ENCODE peak calls at places on chromosomes 11 and 22, in five cellular contexts. D, X, O, T and F are unnamed samples.

GRCh38 chr11:69131644-69132300 is 24.0 kb upstream of the SMIM38 start:
- DNase-seq in D (peak), X (peak), O (peak), T (peak), F (peak)

GRCh38 chr11:60396790-60397189 is 531 bp downstream of the MS4A14 start:
- DNase-seq in D (no peak), X (no peak), O (no peak), T (no peak), F (no peak)

GRCh38 chr11:45657496-45658260 is 7.7 kb downstream of the CHST1 start:
- DNase-seq in D (no peak), X (no peak), O (no peak), T (no peak), F (no peak)

GRCh38 chr11:46537851-46538295 is 56.0 kb downstream of the AMBRA1 start:
- DNase-seq in D (peak), X (peak), O (peak), T (peak), F (peak)

GRCh38 chr11:62125316-62125715 is 1.5 kb downstream of the INCENP start:
- DNase-seq in D (no peak), X (no peak), O (peak), T (no peak), F (no peak)

GRCh38 chr11:115660072-115660805 is 156.0 kb upstream of the CADM1 start:
- DNase-seq in D (peak), X (no peak), O (no peak), T (peak), F (no peak)

GRCh38 chr11:92886243-92886905 is 83.1 kb upstream of the MTNR1B start:
- DNase-seq in D (peak), X (peak), O (peak), T (peak), F (peak)

GRCh38 chr22:39524089-39524752 is 3.9 kb downstream of the ATF4 start:
- DNase-seq in D (no peak), X (no peak), O (peak), T (no peak), F (no peak)

GRCh38 chr11:71998649-71999310 is at the start of gene IL18BP:
- DNase-seq in D (no peak), X (no peak), O (no peak), T (no peak), F (no peak)

GRCh38 chr11:80320765-80321164 is 879.9 kb upstream of the TENM4 start:
- DNase-seq in D (no peak), X (no peak), O (no peak), T (peak), F (peak)

GRCh38 chr11:19279455-19279854 is 38.7 kb upstream of the E2F8 start:
- DNase-seq in D (no peak), X (peak), O (no peak), T (peak), F (no peak)

GRCh38 chr22:40922484-40923303 is 28.5 kb upstream of the RBX1 start:
- DNase-seq in D (peak), X (peak), O (peak), T (peak), F (peak)

GRCh38 chr11:71091506-71092265 is 160.7 kb downstream of the SHANK2 start:
- DNase-seq in D (no peak), X (no peak), O (no peak), T (no peak), F (no peak)

GRCh38 chr11:134390706-134391105 is 21.3 kb downstream of the B3GAT1 start:
- DNase-seq in D (no peak), X (no peak), O (no peak), T (no peak), F (no peak)

GRCh38 chr11:108620958-108621772 is 27.6 kb upstream of the EXPH5 start:
- DNase-seq in D (no peak), X (no peak), O (peak), T (no peak), F (peak)

GRCh38 chr11:106309070-106309684 is 231.7 kb downstream of the AASDHPPT start:
- DNase-seq in D (no peak), X (no peak), O (no peak), T (no peak), F (no peak)

GRCh38 chr11:6705905-6706535 is 22.9 kb upstream of the MRPL17 start:
- DNase-seq in D (peak), X (no peak), O (peak), T (peak), F (peak)

DNA sequence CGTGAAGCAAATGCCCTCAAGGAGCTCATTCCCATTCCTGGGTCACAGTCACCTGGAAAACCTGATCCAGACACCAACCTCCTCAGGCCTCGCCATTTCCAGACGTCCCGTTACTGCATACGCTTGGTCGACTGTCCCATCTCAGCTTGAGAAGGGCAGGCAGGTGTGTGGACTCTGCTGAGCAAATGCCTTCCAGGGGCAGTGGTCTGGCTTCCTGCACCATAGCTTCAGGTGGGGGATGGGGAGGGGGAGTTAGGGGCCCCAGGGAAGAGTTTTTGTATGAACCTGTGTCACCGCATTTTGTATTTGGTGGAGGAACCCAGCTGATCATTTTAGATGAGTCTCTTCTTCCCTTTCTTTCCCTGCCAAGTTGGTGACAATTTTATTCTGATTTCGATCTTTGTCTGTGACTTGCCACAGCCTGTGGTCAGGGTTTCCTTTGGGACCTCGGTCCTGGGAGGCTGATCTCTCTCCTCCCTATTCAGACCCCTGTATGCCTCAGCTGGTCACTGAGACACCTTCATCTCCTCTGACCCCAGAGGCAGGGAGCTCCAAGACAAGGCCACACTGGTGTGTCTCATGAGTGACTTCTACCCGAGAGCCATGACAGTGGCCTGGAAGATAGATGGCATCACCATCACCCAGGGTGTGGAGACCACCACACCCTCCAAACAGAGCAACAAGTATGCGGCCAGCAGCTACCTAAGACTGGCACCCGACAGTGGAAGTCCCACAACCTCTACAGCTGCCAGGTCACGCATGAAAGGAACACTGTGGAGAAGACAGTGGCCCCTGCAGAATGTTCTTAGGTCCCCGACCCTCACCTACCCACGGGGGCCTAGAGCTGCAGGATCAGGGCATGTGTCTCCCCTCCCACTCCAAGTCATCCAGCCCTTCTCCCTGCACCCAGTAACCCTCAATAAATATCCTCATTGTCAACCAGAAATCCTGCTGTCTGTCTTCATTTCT is 22.9 kb downstream of the IGLL5 start:
- DNase-seq in D (no peak), X (no peak), O (no peak), T (no peak), F (no peak)
- TF ChIP-seq EZH2phosphoT487 in D (no peak), X (no peak), O (no peak), T (no peak), F (no peak)

GRCh38 chr11:10807629-10808552 is 835 bp downstream of the EIF4G2 start:
- DNase-seq in D (peak), X (no peak), O (peak), T (peak), F (peak)
- TF ChIP-seq EZH2phosphoT487 in D (no peak), X (no peak), O (no peak), T (no peak), F (no peak)

GRCh38 chr22:31833930-31834329 is 80.1 kb downstream of the DEPDC5 start:
- DNase-seq in D (no peak), X (no peak), O (no peak), T (no peak), F (no peak)

GRCh38 chr22:31840581-31840980 is 86.8 kb downstream of the DEPDC5 start:
- DNase-seq in D (no peak), X (no peak), O (no peak), T (no peak), F (no peak)

GRCh38 chr22:31838917-31839316 is 85.1 kb downstream of the DEPDC5 start:
- DNase-seq in D (no peak), X (no peak), O (no peak), T (no peak), F (no peak)

GRCh38 chr22:31839986-31840385 is 86.2 kb downstream of the DEPDC5 start:
- DNase-seq in D (no peak), X (no peak), O (no peak), T (no peak), F (no peak)

DNA sequence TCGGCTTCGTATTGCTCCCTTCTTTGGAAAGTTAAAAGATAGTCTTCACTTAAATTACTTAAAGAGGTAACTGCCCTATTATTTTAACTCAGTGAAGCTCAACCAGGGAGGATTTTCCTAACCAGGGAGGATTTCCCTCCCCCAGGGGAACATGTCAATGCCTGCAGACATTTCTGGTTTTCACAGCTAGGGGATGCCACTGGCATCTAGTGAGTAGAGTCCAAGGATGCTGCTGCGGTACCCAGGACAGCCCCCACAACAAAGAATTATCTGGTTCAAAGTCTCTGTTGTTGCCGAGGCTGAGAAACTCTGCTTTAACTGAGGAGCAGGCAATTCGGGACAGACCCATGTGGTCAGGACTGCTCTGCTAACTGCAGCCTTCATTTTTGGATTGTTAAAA is 82.2 kb downstream of the DEPDC5 start:
- DNase-seq in D (no peak), X (no peak), O (no peak), T (peak), F (no peak)
- TF ChIP-seq EZH2phosphoT487 in D (no peak), X (no peak), O (no peak), T (no peak), F (no peak)

DNA sequence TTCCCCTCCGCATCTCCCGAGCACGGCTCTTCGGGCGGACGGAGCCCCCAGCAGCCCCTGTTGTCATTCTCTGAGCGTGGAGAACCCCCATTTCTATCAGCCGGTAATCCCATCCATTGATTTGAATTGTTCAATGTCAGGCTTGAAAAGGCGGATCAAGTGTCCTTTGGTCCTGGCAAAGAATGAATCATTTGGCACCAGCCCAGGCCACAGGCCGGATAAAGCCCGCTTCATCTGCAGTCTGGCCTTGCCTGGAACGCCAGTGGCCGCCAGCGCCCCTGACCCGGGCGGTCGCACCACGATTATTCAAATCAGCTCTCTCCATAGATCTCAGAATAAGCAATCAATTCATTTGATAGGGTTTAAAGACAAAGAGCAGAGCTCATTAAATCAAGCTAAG is 188.9 kb downstream of the BRD1 start:
- DNase-seq in D (no peak), X (no peak), O (no peak), T (no peak), F (no peak)
- TF ChIP-seq EZH2phosphoT487 in D (no peak), X (no peak), O (no peak), T (no peak), F (no peak)

DNA sequence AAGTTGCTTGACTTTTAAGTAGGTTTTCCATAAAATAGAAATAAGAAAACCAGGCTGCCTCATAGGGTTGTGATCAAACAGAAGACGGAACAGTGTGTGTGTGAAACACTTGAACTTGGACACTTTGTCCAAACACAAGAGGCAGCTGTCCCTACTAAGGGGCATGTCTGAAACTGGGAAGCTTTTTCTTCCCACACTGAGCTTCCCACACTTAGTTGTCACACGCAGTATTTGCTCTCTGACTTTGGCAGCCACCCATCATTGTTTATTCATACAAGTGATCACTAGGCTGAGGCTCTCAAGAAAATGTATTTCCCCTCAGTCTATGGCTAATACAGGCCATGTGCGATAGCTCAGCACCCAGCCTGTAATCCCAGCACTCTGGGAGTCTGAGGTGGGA is 1.2 kb upstream of the C11orf91 start:
- DNase-seq in D (no peak), X (no peak), O (peak), T (no peak), F (no peak)
- TF ChIP-seq EZH2phosphoT487 in D (no peak), X (no peak), O (no peak), T (no peak), F (no peak)

GRCh38 chr22:37370306-37370979 is 56.8 kb downstream of the ELFN2 start:
- DNase-seq in D (no peak), X (no peak), O (no peak), T (no peak), F (peak)
- TF ChIP-seq EZH2phosphoT487 in D (no peak), X (no peak), O (no peak), T (no peak), F (no peak)

DNA sequence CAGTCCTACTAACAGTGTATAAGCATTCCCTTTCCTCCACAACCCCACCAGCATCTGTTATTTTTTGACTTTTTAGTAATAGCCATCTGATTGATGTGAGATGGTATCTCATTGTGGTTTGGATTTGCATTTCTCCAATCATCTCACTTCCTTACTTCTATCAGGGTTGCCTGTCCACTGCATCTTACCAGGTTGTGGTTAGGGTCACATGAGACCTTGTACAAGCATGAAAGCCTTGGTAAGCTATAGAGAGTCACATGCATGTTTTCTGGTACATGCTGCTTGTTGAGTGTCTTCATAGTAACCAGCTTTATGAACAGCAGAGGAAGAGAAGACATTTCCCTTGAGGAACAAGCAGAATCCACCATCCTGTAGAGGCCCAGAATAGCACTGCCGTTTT is 102.9 kb upstream of the PAX6 start:
- DNase-seq in D (no peak), X (no peak), O (no peak), T (no peak), F (peak)
- TF ChIP-seq EZH2phosphoT487 in D (no peak), X (no peak), O (no peak), T (no peak), F (no peak)

GRCh38 chr11:120334894-120335462 is 1.2 kb upstream of the ARHGEF12 start:
- DNase-seq in D (peak), X (no peak), O (peak), T (peak), F (peak)

GRCh38 chr11:120334332-120334731 is 1.9 kb upstream of the ARHGEF12 start:
- DNase-seq in D (no peak), X (no peak), O (no peak), T (no peak), F (no peak)

GRCh38 chr11:120333801-120334200 is 2.4 kb upstream of the ARHGEF12 start:
- DNase-seq in D (no peak), X (no peak), O (no peak), T (no peak), F (peak)

GRCh38 chr11:120331301-120331966 is 4.8 kb upstream of the ARHGEF12 start:
- DNase-seq in D (no peak), X (no peak), O (peak), T (no peak), F (no peak)

DNA sequence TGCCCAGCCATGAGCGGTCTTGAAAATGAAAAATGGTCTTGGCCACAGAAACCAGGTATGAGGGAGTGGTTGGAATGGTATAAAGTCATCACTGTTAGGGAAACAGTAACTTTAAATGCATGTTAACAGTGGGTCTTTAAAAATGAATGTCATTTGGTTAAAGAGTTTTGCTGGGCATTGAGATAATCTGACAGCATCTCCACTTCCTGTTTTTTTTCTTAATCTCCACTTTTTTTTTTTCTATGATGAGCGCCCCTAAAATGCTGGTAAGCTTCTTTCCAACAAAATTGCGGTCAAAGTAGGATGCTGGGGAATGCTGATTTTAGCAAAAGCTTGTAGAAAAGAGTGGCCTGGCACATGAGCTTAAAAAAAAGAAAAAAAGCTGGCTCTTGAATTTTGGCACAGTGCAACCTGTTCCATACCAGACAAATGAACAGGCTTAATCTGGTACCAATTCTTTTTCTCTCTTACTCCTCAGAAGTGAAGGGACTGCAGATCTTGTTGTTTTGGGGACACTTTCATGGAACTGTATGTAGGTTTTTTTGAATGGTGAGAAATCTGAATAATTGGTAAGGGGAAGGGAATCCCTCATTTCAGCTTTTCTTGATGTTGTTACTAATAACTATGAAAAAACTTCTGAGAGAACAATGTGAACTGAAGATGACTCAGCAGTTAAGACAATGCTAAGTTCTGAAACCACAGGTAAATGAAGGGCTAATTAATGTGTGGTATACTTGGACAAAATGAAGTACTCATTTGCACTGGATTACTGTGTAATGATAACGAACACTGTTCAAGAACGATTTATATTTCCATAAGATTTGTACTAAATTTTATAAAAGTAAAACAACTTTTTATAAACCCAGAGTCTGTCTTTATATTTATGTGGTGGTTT is 3.1 kb upstream of the ARHGEF12 start:
- DNase-seq in D (no peak), X (no peak), O (peak), T (no peak), F (peak)
- TF ChIP-seq EZH2phosphoT487 in D (no peak), X (no peak), O (no peak), T (no peak), F (no peak)

GRCh38 chr11:110679323-110679980 is 32.8 kb downstream of the ARHGAP20 start:
- DNase-seq in D (no peak), X (no peak), O (peak), T (no peak), F (no peak)
- TF ChIP-seq EZH2phosphoT487 in D (no peak), X (no peak), O (no peak), T (no peak), F (no peak)